ENCODE peak calls at places on chromosomes 2 and 18, in eight cellular contexts. R is DMS53; I is G401; V is CD8-positive, alpha-beta memory T cell; W is HuH-7; B is Right ventricle myocardium superior; L is NCI-H774; N is ACHN. Z is an unnamed sample.

GRCh38 chr2:199339826-199340605 is 117.7 kb downstream of the SATB2 start:
- DNase-seq in R (no peak), I (no peak), V (no peak), W (no peak), B (no peak), L (no peak), N (no peak), Z (no peak)

GRCh38 chr2:99085400-99085799 is 56.1 kb upstream of the C2orf15 start:
- DNase-seq in R (peak; percentile 71), I (no peak), V (peak; percentile 46), W (no peak), B (no peak), L (peak; percentile 2), N (peak; percentile 56), Z (no peak)

GRCh38 chr18:6255121-6255742 is 159.5 kb downstream of the L3MBTL4 start:
- DNase-seq in R (peak; percentile 17), I (no peak), V (no peak), W (no peak), B (no peak), L (no peak), N (no peak), Z (no peak)

GRCh38 chr2:71933467-71934319 is 214.0 kb downstream of the CYP26B1 start:
- DNase-seq in R (peak; percentile 52), I (peak; percentile 46), V (no peak), W (peak; percentile 81), B (no peak), L (no peak), N (no peak), Z (no peak)

GRCh38 chr2:241441492-241441891 is 66.9 kb downstream of the STK25 start:
- DNase-seq in R (no peak), I (no peak), V (no peak), W (no peak), B (no peak), L (no peak), N (no peak), Z (no peak)

GRCh38 chr2:39545957-39546356 is 108.9 kb upstream of the MAP4K3 start:
- DNase-seq in R (no peak), I (no peak), V (no peak), W (no peak), B (no peak), L (no peak), N (no peak), Z (no peak)

GRCh38 chr2:113724010-113724409 is 32.4 kb downstream of the SLC35F5 start:
- DNase-seq in R (no peak), I (no peak), V (no peak), W (no peak), B (no peak), L (no peak), N (no peak), Z (no peak)

GRCh38 chr2:189803431-189803830 is 19.2 kb downstream of the PMS1 start:
- DNase-seq in R (no peak), I (no peak), V (no peak), W (no peak), B (no peak), L (no peak), N (no peak), Z (peak; percentile 33)

GRCh38 chr2:239383036-239383795 is 17.6 kb downstream of the HDAC4 start:
- DNase-seq in R (no peak), I (no peak), V (peak; percentile 16), W (no peak), B (peak; percentile 27), L (no peak), N (no peak), Z (no peak)

GRCh38 chr2:217954051-217954450 is 48.7 kb downstream of the TNS1 start:
- DNase-seq in R (no peak), I (no peak), V (no peak), W (no peak), B (no peak), L (no peak), N (no peak), Z (no peak)

GRCh38 chr18:58091099-58091611 is 47.1 kb downstream of the NEDD4L start:
- DNase-seq in R (peak; percentile 94), I (peak; percentile 18), V (no peak), W (no peak), B (no peak), L (no peak), N (peak; percentile 59), Z (no peak)

GRCh38 chr2:167506395-167506794 is 618.1 kb downstream of the XIRP2 start:
- DNase-seq in R (no peak), I (no peak), V (no peak), W (no peak), B (no peak), L (no peak), N (no peak), Z (no peak)

GRCh38 chr2:3102915-3103569 is 274.6 kb downstream of the EIPR1 start:
- DNase-seq in R (no peak), I (no peak), V (no peak), W (no peak), B (no peak), L (no peak), N (no peak), Z (no peak)

GRCh38 chr2:146579154-146579930 is 1265.5 kb upstream of the ACVR2A start:
- DNase-seq in R (peak; percentile 0), I (no peak), V (no peak), W (peak; percentile 18), B (no peak), L (no peak), N (peak; percentile 74), Z (peak; percentile 60)

GRCh38 chr2:1601064-1601405 is 143.3 kb downstream of the PXDN start:
- DNase-seq in R (no peak), I (no peak), V (no peak), W (no peak), B (no peak), L (no peak), N (no peak), Z (no peak)

GRCh38 chr2:230423851-230424458 is 8.0 kb downstream of the SP100 start:
- DNase-seq in R (peak; percentile 5), I (no peak), V (no peak), W (no peak), B (no peak), L (no peak), N (no peak), Z (no peak)

GRCh38 chr2:167126165-167126564 is 237.9 kb downstream of the XIRP2 start:
- DNase-seq in R (no peak), I (no peak), V (no peak), W (no peak), B (no peak), L (no peak), N (no peak), Z (no peak)

GRCh38 chr2:174859563-174860169 is 95.4 kb upstream of the CHRNA1 start:
- DNase-seq in R (peak; percentile 9), I (no peak), V (no peak), W (no peak), B (no peak), L (no peak), N (no peak), Z (peak; percentile 19)

GRCh38 chr2:25788457-25788856 is 89.8 kb downstream of the ASXL2 start:
- DNase-seq in R (no peak), I (no peak), V (no peak), W (no peak), B (no peak), L (no peak), N (no peak), Z (no peak)

GRCh38 chr2:56483081-56483480 is 299.3 kb downstream of the CCDC85A start:
- DNase-seq in R (no peak), I (no peak), V (no peak), W (no peak), B (no peak), L (no peak), N (no peak), Z (no peak)

GRCh38 chr2:20224191-20224715 is 677 bp downstream of the SDC1 start:
- DNase-seq in R (peak; percentile 66), I (no peak), V (no peak), W (no peak), B (no peak), L (no peak), N (peak; percentile 39), Z (no peak)

GRCh38 chr2:241445426-241445825 is 63.0 kb downstream of the STK25 start:
- DNase-seq in R (no peak), I (no peak), V (no peak), W (no peak), B (no peak), L (no peak), N (no peak), Z (no peak)

GRCh38 chr2:56177420-56178220 is 6.2 kb upstream of the CCDC85A start:
- DNase-seq in R (no peak), I (no peak), V (no peak), W (no peak), B (no peak), L (no peak), N (no peak), Z (no peak)

GRCh38 chr18:79197531-79197930 is 128.3 kb downstream of the ATP9B start:
- DNase-seq in R (peak; percentile 92), I (no peak), V (no peak), W (no peak), B (no peak), L (peak; percentile 92), N (no peak), Z (no peak)

GRCh38 chr2:39620067-39620466 is 45.6 kb upstream of the TMEM178A start:
- DNase-seq in R (no peak), I (no peak), V (no peak), W (no peak), B (peak; percentile 65), L (no peak), N (peak; percentile 21), Z (peak; percentile 85)

GRCh38 chr2:705971-706511 is 28.8 kb upstream of the TMEM18 start:
- DNase-seq in R (no peak), I (no peak), V (no peak), W (no peak), B (no peak), L (no peak), N (no peak), Z (no peak)

GRCh38 chr2:120017201-120017600 is 4.3 kb downstream of the EPB41L5 start:
- DNase-seq in R (peak; percentile 13), I (no peak), V (no peak), W (no peak), B (no peak), L (peak; percentile 54), N (no peak), Z (peak; percentile 55)

GRCh38 chr2:43553341-43553855 is 42.4 kb downstream of the THADA start:
- DNase-seq in R (no peak), I (no peak), V (no peak), W (no peak), B (no peak), L (no peak), N (no peak), Z (no peak)

GRCh38 chr18:69596345-69596744 is 195.7 kb downstream of the DOK6 start:
- DNase-seq in R (peak; percentile 42), I (no peak), V (no peak), W (no peak), B (no peak), L (no peak), N (no peak), Z (no peak)

GRCh38 chr18:74880706-74881289 is 283.1 kb downstream of the ZNF407 start:
- DNase-seq in R (no peak), I (no peak), V (no peak), W (peak; percentile 14), B (no peak), L (no peak), N (no peak), Z (no peak)

GRCh38 chr2:44118257-44118656 is 50.4 kb upstream of the PPM1B start:
- DNase-seq in R (no peak), I (no peak), V (no peak), W (no peak), B (no peak), L (no peak), N (no peak), Z (no peak)

Z was measured in endothelial cell of umbilical vein.